ENCODE peak calls at places on chromosomes 2 and 18, in eight cellular contexts. One of them, this sample, is unnamed.

GRCh38 chr2:237348281-237348865 is 65.6 kb downstream of the COL6A3 start:
- ATAC-seq in activated T-helper 17 cell treated with anti-CD3 and anti-CD28 coated beads, Interleukin-2, amount 50 U/mL, for 72 hours: no peak
- ATAC-seq in activated CD8-positive, alpha-beta T cell treated with anti-CD3 and anti-CD28 coated beads, Interleukin-2, amount 10 ng/mL, durations not matched to agents 7 days and 5 days: no peak
- ATAC-seq in left cardiac atrium: no peak
- ATAC-seq in mucosa of descending colon: no peak
- ATAC-seq in memory B cell: no peak
- ATAC-seq in CD8-positive, alpha-beta T cell: no peak
- ATAC-seq in activated naive CD8-positive, alpha-beta T cell treated with anti-CD3 and anti-CD28 coated beads, Interleukin-2, amount 50 U/mL, for 24 hours: no peak
- ATAC-seq in this sample: no peak

GRCh38 chr18:8288447-8289213 is 320.6 kb upstream of the RAB12 start:
- ATAC-seq in activated T-helper 17 cell treated with anti-CD3 and anti-CD28 coated beads, Interleukin-2, amount 50 U/mL, for 72 hours: no peak
- ATAC-seq in activated CD8-positive, alpha-beta T cell treated with anti-CD3 and anti-CD28 coated beads, Interleukin-2, amount 10 ng/mL, durations not matched to agents 7 days and 5 days: no peak
- ATAC-seq in left cardiac atrium: no peak
- ATAC-seq in mucosa of descending colon: no peak
- ATAC-seq in memory B cell: no peak
- ATAC-seq in CD8-positive, alpha-beta T cell: no peak
- ATAC-seq in activated naive CD8-positive, alpha-beta T cell treated with anti-CD3 and anti-CD28 coated beads, Interleukin-2, amount 50 U/mL, for 24 hours: no peak
- ATAC-seq in this sample: no peak

GRCh38 chr18:28152354-28152753 is 24.6 kb downstream of the CDH2 start:
- ATAC-seq in activated T-helper 17 cell treated with anti-CD3 and anti-CD28 coated beads, Interleukin-2, amount 50 U/mL, for 72 hours: no peak
- ATAC-seq in activated CD8-positive, alpha-beta T cell treated with anti-CD3 and anti-CD28 coated beads, Interleukin-2, amount 10 ng/mL, durations not matched to agents 7 days and 5 days: no peak
- ATAC-seq in left cardiac atrium: no peak
- ATAC-seq in mucosa of descending colon: no peak
- ATAC-seq in memory B cell: no peak
- ATAC-seq in CD8-positive, alpha-beta T cell: no peak
- ATAC-seq in activated naive CD8-positive, alpha-beta T cell treated with anti-CD3 and anti-CD28 coated beads, Interleukin-2, amount 50 U/mL, for 24 hours: no peak
- ATAC-seq in this sample: no peak

GRCh38 chr2:156517419-156517818 is 81.2 kb downstream of the GPD2 start:
- ATAC-seq in activated T-helper 17 cell treated with anti-CD3 and anti-CD28 coated beads, Interleukin-2, amount 50 U/mL, for 72 hours: no peak
- ATAC-seq in activated CD8-positive, alpha-beta T cell treated with anti-CD3 and anti-CD28 coated beads, Interleukin-2, amount 10 ng/mL, durations not matched to agents 7 days and 5 days: no peak
- ATAC-seq in left cardiac atrium: peak; percentile 43
- ATAC-seq in mucosa of descending colon: no peak
- ATAC-seq in memory B cell: no peak
- ATAC-seq in CD8-positive, alpha-beta T cell: no peak
- ATAC-seq in activated naive CD8-positive, alpha-beta T cell treated with anti-CD3 and anti-CD28 coated beads, Interleukin-2, amount 50 U/mL, for 24 hours: no peak
- ATAC-seq in this sample: no peak

GRCh38 chr2:240452471-240453256 is 17.2 kb downstream of the GPC1 start:
- ATAC-seq in activated T-helper 17 cell treated with anti-CD3 and anti-CD28 coated beads, Interleukin-2, amount 50 U/mL, for 72 hours: peak; percentile 17
- ATAC-seq in activated CD8-positive, alpha-beta T cell treated with anti-CD3 and anti-CD28 coated beads, Interleukin-2, amount 10 ng/mL, durations not matched to agents 7 days and 5 days: peak; percentile 26
- ATAC-seq in left cardiac atrium: peak; percentile 81
- ATAC-seq in mucosa of descending colon: peak; percentile 66
- ATAC-seq in memory B cell: peak; percentile 48
- ATAC-seq in CD8-positive, alpha-beta T cell: no peak
- ATAC-seq in activated naive CD8-positive, alpha-beta T cell treated with anti-CD3 and anti-CD28 coated beads, Interleukin-2, amount 50 U/mL, for 24 hours: no peak
- ATAC-seq in this sample: peak; percentile 88

GRCh38 chr18:26210147-26210546 is 16.1 kb upstream of the TAF4B start:
- ATAC-seq in activated T-helper 17 cell treated with anti-CD3 and anti-CD28 coated beads, Interleukin-2, amount 50 U/mL, for 72 hours: no peak
- ATAC-seq in activated CD8-positive, alpha-beta T cell treated with anti-CD3 and anti-CD28 coated beads, Interleukin-2, amount 10 ng/mL, durations not matched to agents 7 days and 5 days: no peak
- ATAC-seq in left cardiac atrium: no peak
- ATAC-seq in mucosa of descending colon: no peak
- ATAC-seq in memory B cell: no peak
- ATAC-seq in CD8-positive, alpha-beta T cell: no peak
- ATAC-seq in activated naive CD8-positive, alpha-beta T cell treated with anti-CD3 and anti-CD28 coated beads, Interleukin-2, amount 50 U/mL, for 24 hours: no peak
- ATAC-seq in this sample: no peak

GRCh38 chr2:200814917-200815316 is 3.2 kb downstream of the BZW1 start:
- ATAC-seq in activated T-helper 17 cell treated with anti-CD3 and anti-CD28 coated beads, Interleukin-2, amount 50 U/mL, for 72 hours: no peak
- ATAC-seq in activated CD8-positive, alpha-beta T cell treated with anti-CD3 and anti-CD28 coated beads, Interleukin-2, amount 10 ng/mL, durations not matched to agents 7 days and 5 days: no peak
- ATAC-seq in left cardiac atrium: no peak
- ATAC-seq in mucosa of descending colon: no peak
- ATAC-seq in memory B cell: no peak
- ATAC-seq in CD8-positive, alpha-beta T cell: no peak
- ATAC-seq in activated naive CD8-positive, alpha-beta T cell treated with anti-CD3 and anti-CD28 coated beads, Interleukin-2, amount 50 U/mL, for 24 hours: no peak
- ATAC-seq in this sample: peak; percentile 35

GRCh38 chr2:170270278-170270864 is 92.4 kb downstream of the MYO3B start:
- ATAC-seq in activated T-helper 17 cell treated with anti-CD3 and anti-CD28 coated beads, Interleukin-2, amount 50 U/mL, for 72 hours: no peak
- ATAC-seq in activated CD8-positive, alpha-beta T cell treated with anti-CD3 and anti-CD28 coated beads, Interleukin-2, amount 10 ng/mL, durations not matched to agents 7 days and 5 days: no peak
- ATAC-seq in left cardiac atrium: no peak
- ATAC-seq in mucosa of descending colon: no peak
- ATAC-seq in memory B cell: no peak
- ATAC-seq in CD8-positive, alpha-beta T cell: no peak
- ATAC-seq in activated naive CD8-positive, alpha-beta T cell treated with anti-CD3 and anti-CD28 coated beads, Interleukin-2, amount 50 U/mL, for 24 hours: no peak
- ATAC-seq in this sample: no peak

GRCh38 chr2:217954051-217954450 is 48.7 kb downstream of the TNS1 start:
- ATAC-seq in activated T-helper 17 cell treated with anti-CD3 and anti-CD28 coated beads, Interleukin-2, amount 50 U/mL, for 72 hours: no peak
- ATAC-seq in activated CD8-positive, alpha-beta T cell treated with anti-CD3 and anti-CD28 coated beads, Interleukin-2, amount 10 ng/mL, durations not matched to agents 7 days and 5 days: no peak
- ATAC-seq in left cardiac atrium: no peak
- ATAC-seq in mucosa of descending colon: no peak
- ATAC-seq in memory B cell: no peak
- ATAC-seq in CD8-positive, alpha-beta T cell: no peak
- ATAC-seq in activated naive CD8-positive, alpha-beta T cell treated with anti-CD3 and anti-CD28 coated beads, Interleukin-2, amount 50 U/mL, for 24 hours: no peak
- ATAC-seq in this sample: no peak

GRCh38 chr2:162063281-162063680 is 10.7 kb downstream of the DPP4 start:
- ATAC-seq in activated T-helper 17 cell treated with anti-CD3 and anti-CD28 coated beads, Interleukin-2, amount 50 U/mL, for 72 hours: peak; percentile 35
- ATAC-seq in activated CD8-positive, alpha-beta T cell treated with anti-CD3 and anti-CD28 coated beads, Interleukin-2, amount 10 ng/mL, durations not matched to agents 7 days and 5 days: peak; percentile 9
- ATAC-seq in left cardiac atrium: peak; percentile 35
- ATAC-seq in mucosa of descending colon: no peak
- ATAC-seq in memory B cell: peak; percentile 10
- ATAC-seq in CD8-positive, alpha-beta T cell: peak; percentile 6
- ATAC-seq in activated naive CD8-positive, alpha-beta T cell treated with anti-CD3 and anti-CD28 coated beads, Interleukin-2, amount 50 U/mL, for 24 hours: peak; percentile 38
- ATAC-seq in this sample: no peak

GRCh38 chr2:31935370-31935769 is 75.4 kb downstream of the MEMO1 start:
- ATAC-seq in activated T-helper 17 cell treated with anti-CD3 and anti-CD28 coated beads, Interleukin-2, amount 50 U/mL, for 72 hours: peak; percentile 32
- ATAC-seq in activated CD8-positive, alpha-beta T cell treated with anti-CD3 and anti-CD28 coated beads, Interleukin-2, amount 10 ng/mL, durations not matched to agents 7 days and 5 days: no peak
- ATAC-seq in left cardiac atrium: no peak
- ATAC-seq in mucosa of descending colon: no peak
- ATAC-seq in memory B cell: no peak
- ATAC-seq in CD8-positive, alpha-beta T cell: no peak
- ATAC-seq in activated naive CD8-positive, alpha-beta T cell treated with anti-CD3 and anti-CD28 coated beads, Interleukin-2, amount 50 U/mL, for 24 hours: no peak
- ATAC-seq in this sample: no peak

GRCh38 chr2:239944706-239945551 is 80.2 kb downstream of the NDUFA10 start:
- ATAC-seq in activated T-helper 17 cell treated with anti-CD3 and anti-CD28 coated beads, Interleukin-2, amount 50 U/mL, for 72 hours: peak; percentile 73
- ATAC-seq in activated CD8-positive, alpha-beta T cell treated with anti-CD3 and anti-CD28 coated beads, Interleukin-2, amount 10 ng/mL, durations not matched to agents 7 days and 5 days: peak; percentile 74
- ATAC-seq in left cardiac atrium: peak; percentile 26
- ATAC-seq in mucosa of descending colon: peak; percentile 19
- ATAC-seq in memory B cell: peak; percentile 59
- ATAC-seq in CD8-positive, alpha-beta T cell: peak; percentile 57
- ATAC-seq in activated naive CD8-positive, alpha-beta T cell treated with anti-CD3 and anti-CD28 coated beads, Interleukin-2, amount 50 U/mL, for 24 hours: peak; percentile 12
- ATAC-seq in this sample: no peak

GRCh38 chr18:70781860-70782453 is 493.1 kb downstream of the SOCS6 start:
- ATAC-seq in activated T-helper 17 cell treated with anti-CD3 and anti-CD28 coated beads, Interleukin-2, amount 50 U/mL, for 72 hours: peak; percentile 83
- ATAC-seq in activated CD8-positive, alpha-beta T cell treated with anti-CD3 and anti-CD28 coated beads, Interleukin-2, amount 10 ng/mL, durations not matched to agents 7 days and 5 days: peak; percentile 79
- ATAC-seq in left cardiac atrium: peak; percentile 38
- ATAC-seq in mucosa of descending colon: peak; percentile 68
- ATAC-seq in memory B cell: no peak
- ATAC-seq in CD8-positive, alpha-beta T cell: peak; percentile 96
- ATAC-seq in activated naive CD8-positive, alpha-beta T cell treated with anti-CD3 and anti-CD28 coated beads, Interleukin-2, amount 50 U/mL, for 24 hours: peak; percentile 78
- ATAC-seq in this sample: no peak

GRCh38 chr18:35467624-35468016 is 30.1 kb downstream of the INO80C start:
- ATAC-seq in activated T-helper 17 cell treated with anti-CD3 and anti-CD28 coated beads, Interleukin-2, amount 50 U/mL, for 72 hours: no peak
- ATAC-seq in activated CD8-positive, alpha-beta T cell treated with anti-CD3 and anti-CD28 coated beads, Interleukin-2, amount 10 ng/mL, durations not matched to agents 7 days and 5 days: no peak
- ATAC-seq in left cardiac atrium: no peak
- ATAC-seq in mucosa of descending colon: no peak
- ATAC-seq in memory B cell: peak; percentile 91
- ATAC-seq in CD8-positive, alpha-beta T cell: no peak
- ATAC-seq in activated naive CD8-positive, alpha-beta T cell treated with anti-CD3 and anti-CD28 coated beads, Interleukin-2, amount 50 U/mL, for 24 hours: no peak
- ATAC-seq in this sample: peak; percentile 2

GRCh38 chr2:219245148-219245898 is at the start of the genes GLB1L and STK16:
- ATAC-seq in activated T-helper 17 cell treated with anti-CD3 and anti-CD28 coated beads, Interleukin-2, amount 50 U/mL, for 72 hours: peak; percentile 60
- ATAC-seq in activated CD8-positive, alpha-beta T cell treated with anti-CD3 and anti-CD28 coated beads, Interleukin-2, amount 10 ng/mL, durations not matched to agents 7 days and 5 days: peak; percentile 74
- ATAC-seq in left cardiac atrium: peak; percentile 93
- ATAC-seq in mucosa of descending colon: peak; percentile 76
- ATAC-seq in memory B cell: peak; percentile 84
- ATAC-seq in CD8-positive, alpha-beta T cell: peak; percentile 37
- ATAC-seq in activated naive CD8-positive, alpha-beta T cell treated with anti-CD3 and anti-CD28 coated beads, Interleukin-2, amount 50 U/mL, for 24 hours: peak; percentile 59
- ATAC-seq in this sample: peak; percentile 93

GRCh38 chr2:39275016-39275415 is 31.2 kb upstream of the CDKL4 start:
- ATAC-seq in activated T-helper 17 cell treated with anti-CD3 and anti-CD28 coated beads, Interleukin-2, amount 50 U/mL, for 72 hours: no peak
- ATAC-seq in activated CD8-positive, alpha-beta T cell treated with anti-CD3 and anti-CD28 coated beads, Interleukin-2, amount 10 ng/mL, durations not matched to agents 7 days and 5 days: no peak
- ATAC-seq in left cardiac atrium: peak; percentile 71
- ATAC-seq in mucosa of descending colon: peak; percentile 74
- ATAC-seq in memory B cell: no peak
- ATAC-seq in CD8-positive, alpha-beta T cell: no peak
- ATAC-seq in activated naive CD8-positive, alpha-beta T cell treated with anti-CD3 and anti-CD28 coated beads, Interleukin-2, amount 50 U/mL, for 24 hours: no peak
- ATAC-seq in this sample: no peak

GRCh38 chr18:48229445-48230052 is 179.6 kb downstream of the ZBTB7C start:
- ATAC-seq in activated T-helper 17 cell treated with anti-CD3 and anti-CD28 coated beads, Interleukin-2, amount 50 U/mL, for 72 hours: no peak
- ATAC-seq in activated CD8-positive, alpha-beta T cell treated with anti-CD3 and anti-CD28 coated beads, Interleukin-2, amount 10 ng/mL, durations not matched to agents 7 days and 5 days: no peak
- ATAC-seq in left cardiac atrium: peak; percentile 56
- ATAC-seq in mucosa of descending colon: no peak
- ATAC-seq in memory B cell: no peak
- ATAC-seq in CD8-positive, alpha-beta T cell: no peak
- ATAC-seq in activated naive CD8-positive, alpha-beta T cell treated with anti-CD3 and anti-CD28 coated beads, Interleukin-2, amount 50 U/mL, for 24 hours: no peak
- ATAC-seq in this sample: no peak

GRCh38 chr2:160388464-160389263 is 104.9 kb downstream of the RBMS1 start:
- ATAC-seq in activated T-helper 17 cell treated with anti-CD3 and anti-CD28 coated beads, Interleukin-2, amount 50 U/mL, for 72 hours: peak; percentile 80
- ATAC-seq in activated CD8-positive, alpha-beta T cell treated with anti-CD3 and anti-CD28 coated beads, Interleukin-2, amount 10 ng/mL, durations not matched to agents 7 days and 5 days: peak; percentile 83
- ATAC-seq in left cardiac atrium: peak; percentile 55
- ATAC-seq in mucosa of descending colon: peak; percentile 62
- ATAC-seq in memory B cell: peak; percentile 89
- ATAC-seq in CD8-positive, alpha-beta T cell: peak; percentile 70
- ATAC-seq in activated naive CD8-positive, alpha-beta T cell treated with anti-CD3 and anti-CD28 coated beads, Interleukin-2, amount 50 U/mL, for 24 hours: peak; percentile 62
- ATAC-seq in this sample: peak; percentile 35

GRCh38 chr18:47110875-47111274 is 39.4 kb downstream of the HDHD2 start:
- ATAC-seq in activated T-helper 17 cell treated with anti-CD3 and anti-CD28 coated beads, Interleukin-2, amount 50 U/mL, for 72 hours: no peak
- ATAC-seq in activated CD8-positive, alpha-beta T cell treated with anti-CD3 and anti-CD28 coated beads, Interleukin-2, amount 10 ng/mL, durations not matched to agents 7 days and 5 days: no peak
- ATAC-seq in left cardiac atrium: no peak
- ATAC-seq in mucosa of descending colon: no peak
- ATAC-seq in memory B cell: no peak
- ATAC-seq in CD8-positive, alpha-beta T cell: no peak
- ATAC-seq in activated naive CD8-positive, alpha-beta T cell treated with anti-CD3 and anti-CD28 coated beads, Interleukin-2, amount 50 U/mL, for 24 hours: no peak
- ATAC-seq in this sample: no peak

GRCh38 chr2:153043385-153043784 is 325.0 kb downstream of the ARL6IP6 start:
- ATAC-seq in activated T-helper 17 cell treated with anti-CD3 and anti-CD28 coated beads, Interleukin-2, amount 50 U/mL, for 72 hours: no peak
- ATAC-seq in activated CD8-positive, alpha-beta T cell treated with anti-CD3 and anti-CD28 coated beads, Interleukin-2, amount 10 ng/mL, durations not matched to agents 7 days and 5 days: no peak
- ATAC-seq in left cardiac atrium: no peak
- ATAC-seq in mucosa of descending colon: no peak
- ATAC-seq in memory B cell: no peak
- ATAC-seq in CD8-positive, alpha-beta T cell: no peak
- ATAC-seq in activated naive CD8-positive, alpha-beta T cell treated with anti-CD3 and anti-CD28 coated beads, Interleukin-2, amount 50 U/mL, for 24 hours: no peak
- ATAC-seq in this sample: no peak

GRCh38 chr2:231191896-231192872 is 6.2 kb upstream of the ARMC9 start:
- ATAC-seq in activated T-helper 17 cell treated with anti-CD3 and anti-CD28 coated beads, Interleukin-2, amount 50 U/mL, for 72 hours: no peak
- ATAC-seq in activated CD8-positive, alpha-beta T cell treated with anti-CD3 and anti-CD28 coated beads, Interleukin-2, amount 10 ng/mL, durations not matched to agents 7 days and 5 days: no peak
- ATAC-seq in left cardiac atrium: peak; percentile 63
- ATAC-seq in mucosa of descending colon: peak; percentile 60
- ATAC-seq in memory B cell: no peak
- ATAC-seq in CD8-positive, alpha-beta T cell: no peak
- ATAC-seq in activated naive CD8-positive, alpha-beta T cell treated with anti-CD3 and anti-CD28 coated beads, Interleukin-2, amount 50 U/mL, for 24 hours: no peak
- ATAC-seq in this sample: peak; percentile 76

GRCh38 chr2:16487686-16488085 is 177.9 kb downstream of the CYRIA start:
- ATAC-seq in activated T-helper 17 cell treated with anti-CD3 and anti-CD28 coated beads, Interleukin-2, amount 50 U/mL, for 72 hours: no peak
- ATAC-seq in activated CD8-positive, alpha-beta T cell treated with anti-CD3 and anti-CD28 coated beads, Interleukin-2, amount 10 ng/mL, durations not matched to agents 7 days and 5 days: no peak
- ATAC-seq in left cardiac atrium: peak; percentile 64
- ATAC-seq in mucosa of descending colon: no peak
- ATAC-seq in memory B cell: no peak
- ATAC-seq in CD8-positive, alpha-beta T cell: no peak
- ATAC-seq in activated naive CD8-positive, alpha-beta T cell treated with anti-CD3 and anti-CD28 coated beads, Interleukin-2, amount 50 U/mL, for 24 hours: no peak
- ATAC-seq in this sample: no peak

GRCh38 chr18:3052411-3052758 is 39.4 kb upstream of the LPIN2 start:
- ATAC-seq in activated T-helper 17 cell treated with anti-CD3 and anti-CD28 coated beads, Interleukin-2, amount 50 U/mL, for 72 hours: peak; percentile 42
- ATAC-seq in activated CD8-positive, alpha-beta T cell treated with anti-CD3 and anti-CD28 coated beads, Interleukin-2, amount 10 ng/mL, durations not matched to agents 7 days and 5 days: no peak
- ATAC-seq in left cardiac atrium: no peak
- ATAC-seq in mucosa of descending colon: no peak
- ATAC-seq in memory B cell: no peak
- ATAC-seq in CD8-positive, alpha-beta T cell: no peak
- ATAC-seq in activated naive CD8-positive, alpha-beta T cell treated with anti-CD3 and anti-CD28 coated beads, Interleukin-2, amount 50 U/mL, for 24 hours: peak; percentile 15
- ATAC-seq in this sample: no peak

GRCh38 chr2:105738658-105739051 is 6.1 kb upstream of the NCK2 start:
- ATAC-seq in activated T-helper 17 cell treated with anti-CD3 and anti-CD28 coated beads, Interleukin-2, amount 50 U/mL, for 72 hours: peak; percentile 47
- ATAC-seq in activated CD8-positive, alpha-beta T cell treated with anti-CD3 and anti-CD28 coated beads, Interleukin-2, amount 10 ng/mL, durations not matched to agents 7 days and 5 days: peak; percentile 53
- ATAC-seq in left cardiac atrium: no peak
- ATAC-seq in mucosa of descending colon: peak; percentile 54
- ATAC-seq in memory B cell: no peak
- ATAC-seq in CD8-positive, alpha-beta T cell: peak; percentile 68
- ATAC-seq in activated naive CD8-positive, alpha-beta T cell treated with anti-CD3 and anti-CD28 coated beads, Interleukin-2, amount 50 U/mL, for 24 hours: no peak
- ATAC-seq in this sample: no peak

This sample was measured in gastroesophageal sphincter.